ENCODE peak calls at places on chromosomes 4 and X, in eight cellular contexts. Z, I, L, S, U, H, P and F are unnamed samples.
A peak's percentile ranks its signal among the peaks of the same experiment; 100 is the strongest.

GRCh38 chr4:170011921-170012628 is 14.1 kb downstream of the MFAP3L start:
- DNase-seq in Z (no peak), I (no peak), L (no peak), S (no peak), U (no peak), H (peak; percentile 26), P (no peak), F (no peak)

GRCh38 chr4:81982846-81983540 is 390.8 kb downstream of the HNRNPD start:
- DNase-seq in Z (no peak), I (no peak), L (no peak), S (no peak), U (no peak), H (no peak), P (no peak), F (no peak)

GRCh38 chr4:88865051-88865450 is 167.4 kb upstream of the NAP1L5 start:
- DNase-seq in Z (no peak), I (no peak), L (no peak), S (no peak), U (no peak), H (no peak), P (no peak), F (no peak)

GRCh38 chr4:9867746-9868425 is 86.5 kb downstream of the DRD5 start:
- DNase-seq in Z (no peak), I (no peak), L (no peak), S (no peak), U (no peak), H (no peak), P (no peak), F (no peak)

GRCh38 chrX:102899940-102900916 is 36.8 kb upstream of the RAB40AL start:
- DNase-seq in Z (no peak), I (no peak), L (peak; percentile 92), S (peak; percentile 75), U (peak; percentile 69), H (peak; percentile 27), P (peak; percentile 69), F (peak; percentile 69)

GRCh38 chr4:177214935-177215334 is 94.7 kb upstream of the NEIL3 start:
- DNase-seq in Z (no peak), I (no peak), L (no peak), S (no peak), U (no peak), H (no peak), P (no peak), F (no peak)

GRCh38 chrX:19865567-19866363 is 21.6 kb downstream of the SH3KBP1 start:
- DNase-seq in Z (no peak), I (no peak), L (no peak), S (no peak), U (no peak), H (no peak), P (no peak), F (no peak)

GRCh38 chrX:154515803-154516654 is at the start of gene FAM3A:
- DNase-seq in Z (peak; percentile 94), I (peak; percentile 95), L (peak; percentile 46), S (peak; percentile 93), U (peak; percentile 91), H (peak; percentile 96), P (peak; percentile 84), F (peak; percentile 92)

GRCh38 chr4:84938316-84938715 is 28.2 kb downstream of the WDFY3 start:
- DNase-seq in Z (no peak), I (no peak), L (no peak), S (no peak), U (no peak), H (no peak), P (no peak), F (no peak)

GRCh38 chr4:8200302-8200975 is 1.3 kb downstream of the SH3TC1 start:
- DNase-seq in Z (no peak), I (no peak), L (no peak), S (peak; percentile 68), U (peak; percentile 68), H (peak; percentile 59), P (no peak), F (no peak)

GRCh38 chrX:108261541-108262218 is 170.1 kb downstream of the ATG4A start:
- DNase-seq in Z (no peak), I (no peak), L (no peak), S (no peak), U (no peak), H (no peak), P (no peak), F (no peak)

GRCh38 chr4:128825226-128825625 is 15.7 kb downstream of the JADE1 start:
- DNase-seq in Z (no peak), I (peak; percentile 52), L (no peak), S (no peak), U (no peak), H (no peak), P (no peak), F (no peak)

GRCh38 chr4:25358515-25359275 is 18.4 kb upstream of the ANAPC4 start:
- DNase-seq in Z (no peak), I (peak; percentile 57), L (no peak), S (peak; percentile 92), U (no peak), H (no peak), P (no peak), F (no peak)

GRCh38 chrX:51459125-51459524 is 37.3 kb downstream of the NUDT11 start:
- DNase-seq in Z (no peak), I (no peak), L (no peak), S (no peak), U (peak; percentile 8), H (no peak), P (no peak), F (peak; percentile 10)

GRCh38 chr4:106222548-106222947 is 93.5 kb downstream of the TBCK start:
- DNase-seq in Z (no peak), I (no peak), L (no peak), S (no peak), U (no peak), H (no peak), P (no peak), F (no peak)

GRCh38 chr4:140195806-140196205 is 41.8 kb upstream of the MAML3 start:
- DNase-seq in Z (no peak), I (no peak), L (no peak), S (no peak), U (no peak), H (no peak), P (no peak), F (no peak)

GRCh38 chrX:107442914-107443527 is 6.4 kb upstream of the FRMPD3 start:
- DNase-seq in Z (no peak), I (no peak), L (no peak), S (no peak), U (no peak), H (no peak), P (no peak), F (no peak)

GRCh38 chrX:115030635-115031034 is 13.2 kb upstream of the IL13RA2 start:
- DNase-seq in Z (no peak), I (no peak), L (no peak), S (peak; percentile 27), U (no peak), H (no peak), P (no peak), F (no peak)

GRCh38 chr4:168882650-168883233 is 127.3 kb downstream of the CBR4 start:
- DNase-seq in Z (no peak), I (no peak), L (no peak), S (no peak), U (no peak), H (peak; percentile 60), P (no peak), F (no peak)

GRCh38 chrX:153454901-153455550 is 9.2 kb upstream of the TREX2 start:
- DNase-seq in Z (no peak), I (no peak), L (no peak), S (no peak), U (no peak), H (no peak), P (no peak), F (no peak)

GRCh38 chr4:75741027-75741426 is 16.6 kb downstream of the USO1 start:
- DNase-seq in Z (no peak), I (no peak), L (no peak), S (no peak), U (no peak), H (no peak), P (no peak), F (no peak)

GRCh38 chrX:15929231-15929630 is 74.6 kb upstream of the AP1S2 start:
- DNase-seq in Z (no peak), I (no peak), L (no peak), S (no peak), U (no peak), H (no peak), P (no peak), F (no peak)

GRCh38 chrX:15931362-15931761 is 76.7 kb upstream of the AP1S2 start:
- DNase-seq in Z (no peak), I (no peak), L (no peak), S (no peak), U (no peak), H (no peak), P (no peak), F (no peak)

GRCh38 chrX:15926622-15927021 is 72.0 kb upstream of the AP1S2 start:
- DNase-seq in Z (no peak), I (no peak), L (no peak), S (no peak), U (no peak), H (no peak), P (no peak), F (no peak)

GRCh38 chrX:15930585-15930984 is 76.0 kb upstream of the AP1S2 start:
- DNase-seq in Z (no peak), I (no peak), L (no peak), S (no peak), U (peak; percentile 8), H (no peak), P (no peak), F (no peak)
- TF ChIP-seq CTCF in Z (no peak), I (no peak), L (no peak), S (no peak), U (no peak), H (no peak), P (peak; percentile 58), F (no peak)

GRCh38 chrX:64205735-64206491 is 405 bp upstream of the AMER1 start:
- DNase-seq in Z (peak; percentile 95), I (peak; percentile 91), L (peak; percentile 90), S (peak; percentile 94), U (peak; percentile 88), H (peak; percentile 92), P (peak; percentile 83), F (peak; percentile 72)
- TF ChIP-seq CTCF in Z (no peak), I (peak; percentile 18), L (no peak), S (no peak), U (no peak), H (peak; percentile 12), P (peak; percentile 30), F (no peak)

DNA sequence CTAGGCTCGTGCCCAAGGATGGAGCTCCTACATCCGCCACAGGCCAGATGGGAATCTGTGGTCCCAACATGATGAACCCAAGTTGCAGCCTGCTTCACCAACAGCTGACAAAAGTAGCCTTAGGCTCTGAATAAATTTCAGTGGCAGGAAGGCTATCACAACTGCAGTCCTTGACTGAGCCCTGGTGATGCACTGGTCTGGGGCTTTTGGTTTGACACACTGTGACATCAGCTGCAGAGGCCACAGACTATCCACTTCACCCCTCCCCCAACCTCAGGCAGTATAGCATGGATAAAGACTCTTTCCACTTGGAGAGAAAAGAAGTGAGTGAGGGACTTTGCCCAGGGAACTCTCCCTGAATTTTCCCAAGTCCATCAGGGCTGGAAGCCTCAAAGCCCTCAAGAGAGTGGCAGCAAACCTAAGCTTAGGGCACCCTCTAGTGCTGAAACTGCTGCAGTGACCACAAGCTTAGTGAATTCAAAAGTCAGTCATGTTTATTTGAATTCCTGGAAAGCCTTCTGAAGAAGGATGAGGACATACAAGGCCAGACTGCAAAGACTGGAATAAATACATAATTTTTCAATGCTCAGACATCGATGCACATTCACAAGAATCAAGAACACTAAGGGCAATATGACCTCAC is 135.0 kb upstream of the TENT5D start:
- DNase-seq in Z (no peak), I (no peak), L (no peak), S (no peak), U (no peak), H (no peak), P (peak; percentile 25), F (peak; percentile 28)
- TF ChIP-seq CTCF in Z (no peak), I (peak; percentile 41), L (no peak), S (no peak), U (no peak), H (peak; percentile 47), P (peak; percentile 66), F (no peak)

GRCh38 chr4:133151681-133152329 is 2.7 kb downstream of the PCDH10 start:
- DNase-seq in Z (peak; percentile 72), I (no peak), L (no peak), S (no peak), U (no peak), H (no peak), P (peak; percentile 39), F (peak; percentile 59)
- TF ChIP-seq CTCF in Z (no peak), I (no peak), L (no peak), S (no peak), U (no peak), H (no peak), P (peak; percentile 61), F (peak; percentile 45)